ENCODE peak calls at places on chromosome 4, in five cellular contexts. V is esophagus squamous epithelium, M is HCT116, O is prostate gland, D is tibial nerve. W is an unnamed sample.
A peak's percentile ranks its signal among the peaks of the same experiment; 100 is the strongest.

GRCh38 chr4:186948361-186949291 is 225.0 kb upstream of the FAT1 start:
- DNase-seq in V (no peak), M (no peak), O (no peak), D (no peak), W (no peak)

GRCh38 chr4:60241886-60242285 is 958.2 kb upstream of the ADGRL3 start:
- DNase-seq in V (no peak), M (no peak), O (no peak), D (no peak), W (no peak)

GRCh38 chr4:41389356-41389755 is 132.6 kb downstream of the UCHL1 start:
- DNase-seq in V (no peak), M (no peak), O (no peak), D (no peak), W (no peak)

GRCh38 chr4:164779811-164780216 is 25.9 kb downstream of the SMIM31 start:
- DNase-seq in V (no peak), M (peak; percentile 41), O (peak; percentile 15), D (no peak), W (no peak)

GRCh38 chr4:150248181-150248580 is 169.9 kb downstream of the DCLK2 start:
- DNase-seq in V (no peak), M (no peak), O (no peak), D (no peak), W (no peak)

GRCh38 chr4:55001538-55001937 is 123.9 kb downstream of the KDR start:
- DNase-seq in V (no peak), M (no peak), O (no peak), D (no peak), W (no peak)

GRCh38 chr4:77092832-77093800 is 17.3 kb upstream of the CCNI start:
- DNase-seq in V (no peak), M (no peak), O (no peak), D (no peak), W (no peak)

GRCh38 chr4:5912614-5913019 is 19.7 kb upstream of the CRMP1 start:
- DNase-seq in V (no peak), M (no peak), O (no peak), D (no peak), W (no peak)

GRCh38 chr4:13430834-13431568 is 53.1 kb downstream of the RAB28 start:
- DNase-seq in V (no peak), M (no peak), O (no peak), D (no peak), W (no peak)

DNA sequence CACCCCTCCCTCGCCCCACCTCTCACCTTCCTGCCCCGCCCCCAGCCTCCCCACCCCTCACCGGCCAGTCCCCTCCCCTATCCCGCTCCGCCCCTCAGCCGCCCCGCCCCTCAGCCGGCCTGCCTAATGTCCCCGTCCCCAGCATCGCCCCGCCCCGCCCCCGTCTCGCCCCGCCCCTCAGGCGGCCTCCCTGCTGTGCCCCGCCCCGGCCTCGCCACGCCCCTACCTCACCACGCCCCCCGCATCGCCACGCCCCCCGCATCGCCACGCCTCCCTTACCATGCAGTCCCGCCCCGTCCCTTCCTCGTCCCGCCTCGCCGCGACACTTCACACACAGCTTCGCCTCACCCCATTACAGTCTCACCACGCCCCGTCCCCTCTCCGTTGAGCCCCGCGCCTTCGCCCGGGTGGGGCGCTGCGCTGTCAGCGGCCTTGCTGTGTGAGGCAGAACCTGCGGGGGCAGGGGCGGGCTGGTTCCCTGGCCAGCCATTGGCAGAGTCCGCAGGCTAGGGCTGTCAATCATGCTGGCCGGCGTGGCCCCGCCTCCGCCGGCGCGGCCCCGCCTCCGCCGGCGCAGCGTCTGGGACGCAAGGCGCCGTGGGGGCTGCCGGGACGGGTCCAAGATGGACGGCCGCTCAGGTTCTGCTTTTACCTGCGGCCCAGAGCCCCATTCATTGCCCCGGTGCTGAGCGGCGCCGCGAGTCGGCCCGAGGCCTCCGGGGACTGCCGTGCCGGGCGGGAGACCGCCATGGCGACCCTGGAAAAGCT is at the start of the genes HTT and HTT-AS:
- DNase-seq in V (peak; percentile 91), M (peak; percentile 85), O (peak; percentile 95), D (peak; percentile 96), W (peak; percentile 96)
- TF ChIP-seq POLR2A in V (no peak), M (peak; percentile 60), O (peak; percentile 90), D (peak; percentile 43), W (no peak)

GRCh38 chr4:8270418-8270771 is 841 bp downstream of the HTRA3 start:
- DNase-seq in V (no peak), M (no peak), O (no peak), D (no peak), W (no peak)
- H3K4me3 ChIP-seq in V (peak overlapping the region; percentile 72), M (no peak overlapping the region), O (peak overlapping the region; percentile 32), D (peak overlapping the region; percentile 31), W (peak overlapping the region; percentile 47)

GRCh38 chr4:56255820-56256219 is 131.5 kb downstream of the AASDH start:
- DNase-seq in V (no peak), M (no peak), O (no peak), D (no peak), W (no peak)
- TF ChIP-seq CTCF in V (no peak), M (no peak), O (no peak), D (no peak), W (no peak)

GRCh38 chr4:148694702-148695101 is 252.5 kb upstream of the NR3C2 start:
- DNase-seq in V (no peak), M (no peak), O (no peak), D (no peak), W (no peak)
- TF ChIP-seq POLR2A in V (no peak), M (no peak), O (no peak), D (no peak), W (no peak)

DNA sequence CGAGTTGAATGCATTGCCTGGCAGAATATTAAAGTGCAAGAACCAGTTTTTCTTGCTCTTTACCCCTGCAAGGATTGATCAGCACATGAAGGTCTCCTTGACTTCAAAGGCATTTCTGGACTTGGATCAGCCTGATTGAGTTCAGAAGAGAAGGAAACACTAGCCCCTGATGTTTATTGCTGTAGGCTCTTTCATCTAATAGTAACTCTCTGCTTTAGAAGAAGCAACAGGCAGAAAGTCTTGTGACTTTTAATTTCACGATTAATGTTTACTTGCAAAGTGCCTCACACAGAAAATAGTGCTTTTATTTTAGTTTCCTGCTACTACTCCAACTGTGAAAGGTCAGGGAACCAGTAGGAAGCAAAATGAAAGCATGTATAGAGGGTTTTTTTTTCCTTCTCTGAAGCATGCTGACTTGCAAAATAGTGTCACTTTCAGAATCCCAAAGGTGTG is 69.1 kb downstream of the PCDH7 start:
- DNase-seq in V (no peak), M (peak; percentile 92), O (peak; percentile 21), D (no peak), W (no peak)
- H3K4me3 ChIP-seq in V (peak overlapping the region; percentile 10), M (peak overlapping the region; percentile 11), O (no peak overlapping the region), D (no peak overlapping the region), W (no peak overlapping the region)

W was measured in vagina.